ENCODE peak calls at places on chromosomes 3 and 15, in four cellular contexts. K, X, V and L are unnamed samples.

GRCh38 chr3:98613616-98614015 is 20.2 kb upstream of the CPOX start:
- DNase-seq in X (no peak), K (no peak), V (no peak), L (no peak)

GRCh38 chr3:37291275-37291700 is 116.9 kb upstream of the LRRFIP2 start:
- DNase-seq in K (peak), X (no peak), V (no peak), L (no peak)

GRCh38 chr3:30779686-30780287 is 114.7 kb downstream of the GADL1 start:
- DNase-seq in V (no peak), K (peak), X (no peak), L (no peak)

GRCh38 chr3:32531010-32531647 is 28.5 kb upstream of the CMTM6 start:
- DNase-seq in X (no peak), K (no peak), V (no peak), L (no peak)

GRCh38 chr3:143358155-143358792 is 238.7 kb downstream of the CHST2 start:
- DNase-seq in X (no peak), V (no peak), K (no peak), L (no peak)

GRCh38 chr3:122576174-122576940 is 1.1 kb upstream of the PARP15 start:
- DNase-seq in V (no peak), K (no peak), X (no peak), L (no peak)

GRCh38 chr3:54527953-54528352 is 399.9 kb downstream of the LRTM1 start:
- DNase-seq in V (no peak), K (no peak), X (no peak), L (no peak)

GRCh38 chr3:126365351-126366274 is 8.4 kb upstream of the KLF15 start:
- DNase-seq in V (no peak), K (no peak), X (peak), L (peak)

GRCh38 chr3:192747145-192747544 is 19.8 kb upstream of the FGF12 start:
- DNase-seq in X (no peak), K (no peak), V (no peak), L (no peak)

GRCh38 chr3:129428382-129429079 is at the start of gene EFCAB12:
- DNase-seq in K (peak), X (peak), V (peak), L (peak)

GRCh38 chr15:37881237-37882013 is 53.0 kb upstream of the TMCO5A start:
- DNase-seq in K (no peak), V (no peak), X (no peak), L (no peak)

GRCh38 chr3:72577190-72577589 is 271.1 kb downstream of the SHQ1 start:
- DNase-seq in V (no peak), X (no peak), K (no peak), L (no peak)

GRCh38 chr15:85024003-85024402 is 42.3 kb downstream of the PDE8A start:
- DNase-seq in X (no peak), K (no peak), V (no peak), L (no peak)

GRCh38 chr15:74616020-74616939 is 644 bp downstream of the CLK3 start:
- DNase-seq in K (peak), V (peak), X (peak), L (peak)

GRCh38 chr3:64111872-64112271 is 88.6 kb upstream of the PSMD6 start:
- DNase-seq in V (no peak), K (no peak), X (no peak), L (no peak)

GRCh38 chr3:50637945-50638344 is 21.0 kb downstream of the MAPKAPK3 start:
- DNase-seq in K (no peak), X (no peak), V (no peak), L (no peak)

GRCh38 chr15:55823191-55823670 is 80.3 kb upstream of the PRTG start:
- DNase-seq in K (no peak), X (no peak), V (no peak), L (no peak)

GRCh38 chr3:58564456-58565160 is 12.6 kb downstream of the FAM107A start:
- DNase-seq in K (peak), X (peak), V (peak), L (peak)

GRCh38 chr3:142434503-142434902 is 13.3 kb downstream of the XRN1 start:
- DNase-seq in V (no peak), X (no peak), K (no peak), L (no peak)

GRCh38 chr3:184177767-184178306 is 3.2 kb downstream of the AP2M1 start:
- DNase-seq in X (no peak), V (no peak), K (no peak), L (no peak)